ENCODE peak calls at places on chromosomes 7 and 10, in four cellular contexts. One of them, this sample, is unnamed.

GRCh38 chr10:93445097-93445960 is 36.8 kb downstream of the MYOF start:
- DNase-seq in H54: peak; percentile 73
- DNase-seq in GM04504: peak; percentile 98
- DNase-seq in hippocampal formation: peak; percentile 37
- DNase-seq in this sample: peak; percentile 67

GRCh38 chr10:775245-776075 is 86.0 kb upstream of the DIP2C start:
- DNase-seq in GM04504: no peak
- DNase-seq in H54: peak; percentile 69
- DNase-seq in hippocampal formation: no peak
- DNase-seq in this sample: no peak

GRCh38 chr10:3786295-3786981 is 1.4 kb upstream of the KLF6 start:
- DNase-seq in hippocampal formation: no peak
- DNase-seq in H54: no peak
- DNase-seq in GM04504: no peak
- DNase-seq in this sample: no peak

GRCh38 chr7:2478800-2479199 is 2.6 kb upstream of the GRIFIN start:
- DNase-seq in hippocampal formation: no peak
- DNase-seq in GM04504: no peak
- DNase-seq in H54: peak; percentile 87
- DNase-seq in this sample: no peak

GRCh38 chr10:67306588-67307205 is 380.9 kb downstream of the LRRTM3 start:
- DNase-seq in hippocampal formation: no peak
- DNase-seq in H54: peak; percentile 8
- DNase-seq in GM04504: no peak
- DNase-seq in this sample: peak; percentile 36

GRCh38 chr7:25963733-25964132 is 188.3 kb upstream of the NFE2L3 start:
- DNase-seq in hippocampal formation: no peak
- DNase-seq in H54: no peak
- DNase-seq in GM04504: no peak
- DNase-seq in this sample: no peak

GRCh38 chr7:1123721-1124120 is 35.8 kb downstream of the GPER1 start:
- DNase-seq in H54: no peak
- DNase-seq in hippocampal formation: peak; percentile 63
- DNase-seq in GM04504: peak; percentile 10
- DNase-seq in this sample: peak; percentile 64

GRCh38 chr10:111275091-111275490 is 198.3 kb downstream of the ADRA2A start:
- DNase-seq in H54: no peak
- DNase-seq in hippocampal formation: no peak
- DNase-seq in GM04504: no peak
- DNase-seq in this sample: no peak

GRCh38 chr10:32061440-32061839 is 5.2 kb upstream of the KIF5B start:
- DNase-seq in GM04504: no peak
- DNase-seq in H54: no peak
- DNase-seq in hippocampal formation: no peak
- DNase-seq in this sample: no peak

GRCh38 chr7:29370531-29371314 is 176.1 kb downstream of the CHN2 start:
- DNase-seq in GM04504: no peak
- DNase-seq in hippocampal formation: no peak
- DNase-seq in H54: no peak
- DNase-seq in this sample: no peak

GRCh38 chr10:114681542-114681941 is 23.5 kb upstream of the ABLIM1 start:
- DNase-seq in H54: peak; percentile 43
- DNase-seq in hippocampal formation: no peak
- DNase-seq in GM04504: no peak
- DNase-seq in this sample: no peak

GRCh38 chr7:116686033-116686432 is 14.0 kb downstream of the MET start:
- DNase-seq in hippocampal formation: no peak
- DNase-seq in H54: no peak
- DNase-seq in GM04504: no peak
- DNase-seq in this sample: no peak

GRCh38 chr7:133682364-133683181 is 429.7 kb downstream of the EXOC4 start:
- DNase-seq in GM04504: no peak
- DNase-seq in hippocampal formation: no peak
- DNase-seq in H54: no peak
- DNase-seq in this sample: no peak

GRCh38 chr10:99845837-99846382 is 63.5 kb downstream of the ABCC2 start:
- DNase-seq in GM04504: peak; percentile 88
- DNase-seq in H54: no peak
- DNase-seq in hippocampal formation: peak; percentile 51
- DNase-seq in this sample: peak; percentile 90

GRCh38 chr7:152959610-152960009 is 200.1 kb downstream of the ACTR3B start:
- DNase-seq in H54: no peak
- DNase-seq in hippocampal formation: no peak
- DNase-seq in GM04504: no peak
- DNase-seq in this sample: no peak

GRCh38 chr7:152076324-152076821 is 50.9 kb downstream of the GALNT11 start:
- DNase-seq in H54: peak; percentile 9
- DNase-seq in hippocampal formation: no peak
- DNase-seq in GM04504: no peak
- DNase-seq in this sample: peak; percentile 53

GRCh38 chr7:120033114-120033513 is 239.9 kb upstream of the KCND2 start:
- DNase-seq in GM04504: no peak
- DNase-seq in H54: no peak
- DNase-seq in hippocampal formation: no peak
- DNase-seq in this sample: peak; percentile 17

GRCh38 chr10:48233643-48234042 is 40.9 kb downstream of the FRMPD2 start:
- DNase-seq in H54: no peak
- DNase-seq in hippocampal formation: no peak
- DNase-seq in GM04504: no peak
- DNase-seq in this sample: peak; percentile 24

GRCh38 chr10:89091501-89091900 is 100.9 kb downstream of the FAS start:
- DNase-seq in H54: no peak
- DNase-seq in hippocampal formation: no peak
- DNase-seq in GM04504: no peak
- DNase-seq in this sample: no peak

GRCh38 chr7:42493436-42494198 is 256.6 kb upstream of the GLI3 start:
- DNase-seq in GM04504: peak; percentile 60
- DNase-seq in H54: peak; percentile 67
- DNase-seq in hippocampal formation: peak; percentile 11
- DNase-seq in this sample: peak; percentile 11

GRCh38 chr10:74949024-74949423 is 122.6 kb downstream of the KAT6B start:
- DNase-seq in GM04504: no peak
- DNase-seq in hippocampal formation: no peak
- DNase-seq in H54: no peak
- DNase-seq in this sample: no peak

GRCh38 chr7:71131753-71132520 is at the start of gene GALNT17:
- DNase-seq in H54: no peak
- DNase-seq in GM04504: no peak
- DNase-seq in hippocampal formation: no peak
- DNase-seq in this sample: no peak

GRCh38 chr10:74190494-74190893 is 39.5 kb downstream of the ADK start:
- DNase-seq in hippocampal formation: no peak
- DNase-seq in H54: no peak
- DNase-seq in GM04504: no peak
- DNase-seq in this sample: no peak

GRCh38 chr10:43852141-43852540 is 203.5 kb upstream of the ZNF32 start:
- DNase-seq in GM04504: no peak
- DNase-seq in hippocampal formation: no peak
- DNase-seq in H54: no peak
- DNase-seq in this sample: no peak

GRCh38 chr7:100170111-100170897 is 1.9 kb upstream of the GAL3ST4 start:
- DNase-seq in GM04504: no peak
- DNase-seq in hippocampal formation: no peak
- DNase-seq in H54: no peak
- DNase-seq in this sample: peak; percentile 40

GRCh38 chr7:74334026-74334425 is 44.8 kb downstream of the CLIP2 start:
- DNase-seq in H54: no peak
- DNase-seq in hippocampal formation: no peak
- DNase-seq in GM04504: peak; percentile 45
- DNase-seq in this sample: no peak

GRCh38 chr7:98110249-98111022 is 3.8 kb downstream of the LMTK2 start:
- DNase-seq in GM04504: no peak
- DNase-seq in hippocampal formation: no peak
- DNase-seq in H54: no peak
- DNase-seq in this sample: peak; percentile 66

GRCh38 chr10:48811461-48811860 is 126.8 kb downstream of the WDFY4 start:
- DNase-seq in GM04504: no peak
- DNase-seq in H54: no peak
- DNase-seq in hippocampal formation: no peak
- DNase-seq in this sample: no peak

GRCh38 chr7:155955367-155955635 is 143.0 kb upstream of the SHH start:
- DNase-seq in hippocampal formation: no peak
- DNase-seq in GM04504: no peak
- DNase-seq in H54: no peak
- DNase-seq in this sample: no peak

GRCh38 chr7:123433665-123434064 is 100.7 kb downstream of the IQUB start:
- DNase-seq in hippocampal formation: no peak
- DNase-seq in GM04504: no peak
- DNase-seq in H54: no peak
- DNase-seq in this sample: no peak

GRCh38 chr10:17669185-17669872 is 25.4 kb downstream of the STAM start:
- DNase-seq in GM04504: no peak
- DNase-seq in H54: no peak
- DNase-seq in hippocampal formation: no peak
- DNase-seq in this sample: no peak

GRCh38 chr10:48817141-48817540 is 122.5 kb downstream of the LRRC18 start:
- DNase-seq in H54: no peak
- DNase-seq in GM04504: no peak
- DNase-seq in hippocampal formation: no peak
- DNase-seq in this sample: no peak